ENCODE peak calls at places on chromosome 22, in seven cellular contexts. One of them, this sample, is unnamed.
A peak's percentile ranks its signal among the peaks of the same experiment; 100 is the strongest.

GRCh38 chr22:41951898-41952474 is at the start of gene SMIM45:
- DNase-seq in mucosa of descending colon: no peak
- DNase-seq in hepatocyte: no peak
- DNase-seq in spleen: peak; percentile 88
- DNase-seq in heart right ventricle: no peak
- DNase-seq in neural progenitor cell: peak; percentile 92
- DNase-seq in IMR-90: no peak
- DNase-seq in this sample: no peak

GRCh38 chr22:19869497-19870152 is 15.0 kb upstream of the GNB1L start:
- DNase-seq in heart right ventricle: no peak
- DNase-seq in IMR-90: no peak
- DNase-seq in spleen: peak; percentile 73
- DNase-seq in mucosa of descending colon: peak; percentile 6
- DNase-seq in neural progenitor cell: no peak
- DNase-seq in hepatocyte: no peak
- DNase-seq in this sample: peak; percentile 48

GRCh38 chr22:41822289-41823057 is 10.4 kb upstream of the SREBF2 start:
- DNase-seq in heart right ventricle: no peak
- DNase-seq in mucosa of descending colon: peak; percentile 72
- DNase-seq in spleen: no peak
- DNase-seq in hepatocyte: peak; percentile 71
- DNase-seq in IMR-90: peak; percentile 82
- DNase-seq in neural progenitor cell: peak; percentile 35
- DNase-seq in this sample: no peak

GRCh38 chr22:47209547-47210023 is 447.1 kb downstream of the TBC1D22A start:
- DNase-seq in hepatocyte: no peak
- DNase-seq in IMR-90: no peak
- DNase-seq in spleen: peak; percentile 34
- DNase-seq in heart right ventricle: no peak
- DNase-seq in mucosa of descending colon: peak; percentile 17
- DNase-seq in neural progenitor cell: no peak
- DNase-seq in this sample: no peak

GRCh38 chr22:48050836-48051235 is 1288.4 kb downstream of the TBC1D22A start:
- DNase-seq in heart right ventricle: no peak
- DNase-seq in hepatocyte: no peak
- DNase-seq in IMR-90: no peak
- DNase-seq in mucosa of descending colon: no peak
- DNase-seq in neural progenitor cell: no peak
- DNase-seq in spleen: no peak
- DNase-seq in this sample: no peak

GRCh38 chr22:42962295-42963230 is 52.4 kb downstream of the PACSIN2 start:
- DNase-seq in neural progenitor cell: no peak
- DNase-seq in spleen: no peak
- DNase-seq in hepatocyte: peak; percentile 73
- DNase-seq in mucosa of descending colon: peak; percentile 45
- DNase-seq in IMR-90: peak; percentile 47
- DNase-seq in heart right ventricle: no peak
- DNase-seq in this sample: peak; percentile 88

GRCh38 chr22:47602732-47603131 is 840.3 kb downstream of the TBC1D22A start:
- DNase-seq in hepatocyte: no peak
- DNase-seq in IMR-90: no peak
- DNase-seq in neural progenitor cell: no peak
- DNase-seq in heart right ventricle: no peak
- DNase-seq in mucosa of descending colon: no peak
- DNase-seq in spleen: peak; percentile 10
- DNase-seq in this sample: no peak

GRCh38 chr22:42623301-42623751 is 8.6 kb upstream of the POLDIP3 start:
- DNase-seq in spleen: peak; percentile 84
- DNase-seq in IMR-90: no peak
- DNase-seq in neural progenitor cell: no peak
- DNase-seq in hepatocyte: no peak
- DNase-seq in heart right ventricle: no peak
- DNase-seq in mucosa of descending colon: no peak
- DNase-seq in this sample: no peak

GRCh38 chr22:38871360-38872171 is 450 bp downstream of the CBX6 start:
- DNase-seq in neural progenitor cell: peak; percentile 46
- DNase-seq in spleen: peak; percentile 85
- DNase-seq in hepatocyte: peak; percentile 50
- DNase-seq in IMR-90: no peak
- DNase-seq in heart right ventricle: no peak
- DNase-seq in mucosa of descending colon: peak; percentile 25
- DNase-seq in this sample: no peak

GRCh38 chr22:40202225-40202944 is 24.7 kb downstream of the TNRC6B start:
- DNase-seq in mucosa of descending colon: no peak
- DNase-seq in heart right ventricle: no peak
- DNase-seq in hepatocyte: no peak
- DNase-seq in IMR-90: peak; percentile 51
- DNase-seq in neural progenitor cell: no peak
- DNase-seq in spleen: no peak
- DNase-seq in this sample: no peak

GRCh38 chr22:46317646-46318045 is 17.9 kb upstream of the TRMU start:
- DNase-seq in hepatocyte: no peak
- DNase-seq in neural progenitor cell: no peak
- DNase-seq in spleen: peak; percentile 23
- DNase-seq in mucosa of descending colon: no peak
- DNase-seq in IMR-90: no peak
- DNase-seq in heart right ventricle: no peak
- DNase-seq in this sample: no peak

GRCh38 chr22:18095101-18095805 is 15.4 kb upstream of the TUBA8 start:
- DNase-seq in spleen: peak; percentile 43
- DNase-seq in IMR-90: peak; percentile 38
- DNase-seq in neural progenitor cell: no peak
- DNase-seq in mucosa of descending colon: no peak
- DNase-seq in hepatocyte: no peak
- DNase-seq in heart right ventricle: no peak
- DNase-seq in this sample: no peak

GRCh38 chr22:34866501-34867171 is 199.3 kb upstream of the ISX start:
- DNase-seq in neural progenitor cell: no peak
- DNase-seq in spleen: no peak
- DNase-seq in IMR-90: no peak
- DNase-seq in mucosa of descending colon: no peak
- DNase-seq in heart right ventricle: no peak
- DNase-seq in hepatocyte: peak; percentile 23
- DNase-seq in this sample: no peak

GRCh38 chr22:48528221-48528915 is 1299.3 kb downstream of the BRD1 start:
- DNase-seq in mucosa of descending colon: no peak
- DNase-seq in heart right ventricle: no peak
- DNase-seq in spleen: no peak
- DNase-seq in neural progenitor cell: no peak
- DNase-seq in hepatocyte: peak; percentile 84
- DNase-seq in IMR-90: no peak
- DNase-seq in this sample: peak; percentile 80

GRCh38 chr22:29308791-29309262 is 2.4 kb downstream of the GAS2L1 start:
- DNase-seq in spleen: no peak
- DNase-seq in IMR-90: peak; percentile 65
- DNase-seq in mucosa of descending colon: no peak
- DNase-seq in neural progenitor cell: no peak
- DNase-seq in hepatocyte: no peak
- DNase-seq in heart right ventricle: no peak
- DNase-seq in this sample: no peak

GRCh38 chr22:29309332-29310064 is 3.0 kb downstream of the GAS2L1 start:
- DNase-seq in mucosa of descending colon: peak; percentile 66
- DNase-seq in heart right ventricle: peak; percentile 68
- DNase-seq in spleen: peak; percentile 86
- DNase-seq in IMR-90: no peak
- DNase-seq in hepatocyte: no peak
- DNase-seq in neural progenitor cell: no peak
- DNase-seq in this sample: no peak

GRCh38 chr22:29307658-29308147 is 1.3 kb downstream of the GAS2L1 start:
- DNase-seq in spleen: no peak
- DNase-seq in heart right ventricle: no peak
- DNase-seq in hepatocyte: no peak
- DNase-seq in mucosa of descending colon: no peak
- DNase-seq in neural progenitor cell: peak; percentile 21
- DNase-seq in IMR-90: no peak
- DNase-seq in this sample: no peak

GRCh38 chr22:29306830-29307657 is 594 bp downstream of the GAS2L1 start:
- DNase-seq in IMR-90: peak; percentile 61
- DNase-seq in heart right ventricle: peak; percentile 87
- DNase-seq in neural progenitor cell: peak; percentile 95
- DNase-seq in mucosa of descending colon: peak; percentile 85
- DNase-seq in spleen: peak; percentile 86
- DNase-seq in hepatocyte: peak; percentile 92
- DNase-seq in this sample: peak; percentile 91

GRCh38 chr22:29308148-29308790 is 1.8 kb downstream of the GAS2L1 start:
- DNase-seq in spleen: no peak
- DNase-seq in heart right ventricle: no peak
- DNase-seq in IMR-90: no peak
- DNase-seq in neural progenitor cell: no peak
- DNase-seq in hepatocyte: no peak
- DNase-seq in mucosa of descending colon: no peak
- DNase-seq in this sample: no peak
- H3K4me3 ChIP-seq in spleen: peak overlapping the region; percentile 76
- H3K4me3 ChIP-seq in heart right ventricle: peak overlapping the region; percentile 70
- H3K4me3 ChIP-seq in IMR-90: no peak overlapping the region
- H3K4me3 ChIP-seq in neural progenitor cell: no peak overlapping the region
- H3K4me3 ChIP-seq in hepatocyte: no peak overlapping the region
- H3K4me3 ChIP-seq in mucosa of descending colon: no peak overlapping the region
- H3K4me3 ChIP-seq in this sample: peak overlapping the region; percentile 85

GRCh38 chr22:24437820-24438328 is 10.5 kb downstream of the ADORA2A start:
- DNase-seq in IMR-90: no peak
- DNase-seq in mucosa of descending colon: no peak
- DNase-seq in heart right ventricle: no peak
- DNase-seq in neural progenitor cell: no peak
- DNase-seq in hepatocyte: no peak
- DNase-seq in spleen: peak; percentile 87
- DNase-seq in this sample: no peak
- TF ChIP-seq CTCF in IMR-90: peak; percentile 20
- TF ChIP-seq CTCF in mucosa of descending colon: no peak
- TF ChIP-seq CTCF in heart right ventricle: no peak
- TF ChIP-seq CTCF in neural progenitor cell: peak; percentile 9
- TF ChIP-seq CTCF in hepatocyte: no peak
- TF ChIP-seq CTCF in spleen: peak; percentile 34
- TF ChIP-seq CTCF in this sample: no peak

DNA sequence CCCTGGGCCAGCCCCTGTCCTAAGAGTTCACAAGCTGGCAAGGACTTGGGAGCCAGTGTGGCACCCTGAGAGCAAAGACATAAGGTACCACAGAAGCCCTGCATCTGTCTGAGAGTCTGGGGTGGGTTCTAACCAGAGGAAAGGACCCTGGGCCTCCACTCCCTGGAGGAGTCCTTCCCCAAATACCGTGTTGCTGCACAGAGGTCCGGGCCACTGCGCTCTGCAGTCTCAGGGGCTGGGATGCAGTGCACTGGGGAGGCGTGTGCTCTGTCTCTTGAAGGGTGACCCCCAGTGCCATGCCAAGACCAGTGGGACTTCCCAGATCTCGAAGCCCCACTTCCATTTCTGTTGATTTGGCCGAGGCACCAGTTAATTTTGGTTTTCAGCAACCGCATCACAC is 4.3 kb upstream of the SH3BP1 start:
- DNase-seq in mucosa of descending colon: no peak
- DNase-seq in heart right ventricle: no peak
- DNase-seq in neural progenitor cell: no peak
- DNase-seq in hepatocyte: no peak
- DNase-seq in IMR-90: no peak
- DNase-seq in spleen: peak; percentile 73
- DNase-seq in this sample: no peak
- H3K4me1 ChIP-seq in mucosa of descending colon: peaks cover 61% of the 10 kb centered on the region
- H3K4me1 ChIP-seq in heart right ventricle: peaks cover 19% of the 10 kb centered on the region
- H3K4me1 ChIP-seq in neural progenitor cell: peaks cover 19% of the 10 kb centered on the region
- H3K4me1 ChIP-seq in hepatocyte: peaks cover 85% of the 10 kb centered on the region
- H3K4me1 ChIP-seq in IMR-90: peaks cover 42% of the 10 kb centered on the region
- H3K4me1 ChIP-seq in spleen: peaks cover 70% of the 10 kb centered on the region
- H3K4me1 ChIP-seq in this sample: peaks cover 62% of the 10 kb centered on the region

GRCh38 chr22:45262931-45263789 is 21.6 kb upstream of the UPK3A start:
- DNase-seq in spleen: peak; percentile 90
- DNase-seq in hepatocyte: no peak
- DNase-seq in neural progenitor cell: no peak
- DNase-seq in heart right ventricle: no peak
- DNase-seq in IMR-90: no peak
- DNase-seq in mucosa of descending colon: no peak
- DNase-seq in this sample: no peak

GRCh38 chr22:45261407-45262088 is 20.9 kb upstream of the KIAA0930 start:
- DNase-seq in neural progenitor cell: no peak
- DNase-seq in spleen: no peak
- DNase-seq in hepatocyte: no peak
- DNase-seq in mucosa of descending colon: peak; percentile 81
- DNase-seq in IMR-90: no peak
- DNase-seq in heart right ventricle: no peak
- DNase-seq in this sample: no peak

GRCh38 chr22:45262195-45262930 is 21.7 kb upstream of the KIAA0930 start:
- DNase-seq in neural progenitor cell: no peak
- DNase-seq in hepatocyte: no peak
- DNase-seq in mucosa of descending colon: no peak
- DNase-seq in IMR-90: no peak
- DNase-seq in spleen: no peak
- DNase-seq in heart right ventricle: no peak
- DNase-seq in this sample: no peak

GRCh38 chr22:45265546-45265945 is 19.2 kb upstream of the UPK3A start:
- DNase-seq in neural progenitor cell: no peak
- DNase-seq in hepatocyte: no peak
- DNase-seq in spleen: no peak
- DNase-seq in IMR-90: no peak
- DNase-seq in mucosa of descending colon: no peak
- DNase-seq in heart right ventricle: no peak
- DNase-seq in this sample: no peak

GRCh38 chr22:45263790-45264269 is 20.9 kb upstream of the UPK3A start:
- DNase-seq in IMR-90: peak; percentile 84
- DNase-seq in hepatocyte: peak; percentile 91
- DNase-seq in spleen: peak; percentile 85
- DNase-seq in mucosa of descending colon: peak; percentile 63
- DNase-seq in heart right ventricle: peak; percentile 75
- DNase-seq in neural progenitor cell: peak; percentile 80
- DNase-seq in this sample: peak; percentile 84
- H3K4me3 ChIP-seq in IMR-90: no peak overlapping the region
- H3K4me3 ChIP-seq in hepatocyte: no peak overlapping the region
- H3K4me3 ChIP-seq in spleen: no peak overlapping the region
- H3K4me3 ChIP-seq in mucosa of descending colon: no peak overlapping the region
- H3K4me3 ChIP-seq in heart right ventricle: no peak overlapping the region
- H3K4me3 ChIP-seq in neural progenitor cell: no peak overlapping the region
- H3K4me3 ChIP-seq in this sample: no peak overlapping the region

GRCh38 chr22:50621491-50621880 is 6.5 kb downstream of the ARSA start:
- DNase-seq in neural progenitor cell: no peak
- DNase-seq in IMR-90: no peak
- DNase-seq in hepatocyte: no peak
- DNase-seq in heart right ventricle: no peak
- DNase-seq in spleen: peak; percentile 85
- DNase-seq in mucosa of descending colon: peak; percentile 47
- DNase-seq in this sample: peak; percentile 51

GRCh38 chr22:50620861-50621490 is 7.0 kb downstream of the ARSA start:
- DNase-seq in IMR-90: no peak
- DNase-seq in hepatocyte: no peak
- DNase-seq in spleen: peak; percentile 88
- DNase-seq in mucosa of descending colon: peak; percentile 49
- DNase-seq in heart right ventricle: no peak
- DNase-seq in neural progenitor cell: no peak
- DNase-seq in this sample: peak; percentile 48

GRCh38 chr22:50624347-50625130 is 3.4 kb downstream of the ARSA start:
- DNase-seq in hepatocyte: no peak
- DNase-seq in spleen: peak; percentile 71
- DNase-seq in neural progenitor cell: no peak
- DNase-seq in heart right ventricle: no peak
- DNase-seq in mucosa of descending colon: no peak
- DNase-seq in IMR-90: no peak
- DNase-seq in this sample: peak; percentile 51

GRCh38 chr22:50622723-50623327 is 5.1 kb downstream of the ARSA start:
- DNase-seq in hepatocyte: no peak
- DNase-seq in neural progenitor cell: no peak
- DNase-seq in mucosa of descending colon: peak; percentile 93
- DNase-seq in heart right ventricle: no peak
- DNase-seq in spleen: peak; percentile 82
- DNase-seq in IMR-90: no peak
- DNase-seq in this sample: no peak

GRCh38 chr22:50621948-50622722 is 5.8 kb downstream of the ARSA start:
- DNase-seq in neural progenitor cell: peak; percentile 63
- DNase-seq in IMR-90: no peak
- DNase-seq in mucosa of descending colon: peak; percentile 75
- DNase-seq in spleen: peak; percentile 86
- DNase-seq in heart right ventricle: no peak
- DNase-seq in hepatocyte: no peak
- DNase-seq in this sample: peak; percentile 62
- TF ChIP-seq CTCF in neural progenitor cell: peak; percentile 45
- TF ChIP-seq CTCF in IMR-90: peak; percentile 9
- TF ChIP-seq CTCF in mucosa of descending colon: no peak
- TF ChIP-seq CTCF in spleen: peak; percentile 43
- TF ChIP-seq CTCF in heart right ventricle: no peak
- TF ChIP-seq CTCF in hepatocyte: peak; percentile 16
- TF ChIP-seq CTCF in this sample: peak; percentile 25